ENCODE peak calls at places on chromosome 10, in ten cellular contexts. H, T, O, L, A, C, P, M, I and W are unnamed samples.

GRCh38 chr10:103765981-103766380 is 89.4 kb downstream of the SH3PXD2A start:
- DNase-seq in O (no peak), L (peak; percentile 38), H (no peak), A (no peak), I (no peak), C (peak; percentile 75), P (no peak), M (no peak), T (no peak), W (no peak)

GRCh38 chr10:70312972-70313371 is 29.2 kb upstream of the NPFFR1 start:
- DNase-seq in P (peak; percentile 49), C (no peak), L (no peak), M (no peak), I (no peak), T (peak; percentile 68), H (no peak), O (no peak), A (no peak), W (no peak)

GRCh38 chr10:5360318-5360915 is 4.3 kb upstream of the UCN3 start:
- DNase-seq in P (no peak), L (no peak), O (no peak), A (no peak), M (no peak), C (no peak), H (no peak), T (no peak), I (no peak), W (no peak)

GRCh38 chr10:123202526-123202925 is 48.3 kb downstream of the BUB3 start:
- DNase-seq in P (no peak), I (no peak), L (no peak), A (no peak), O (no peak), C (no peak), T (no peak), H (no peak), M (no peak), W (no peak)

GRCh38 chr10:607545-608196 is 81.8 kb downstream of the DIP2C start:
- DNase-seq in O (no peak), T (no peak), I (no peak), H (no peak), M (no peak), P (peak; percentile 13), C (no peak), A (no peak), L (no peak), W (no peak)

GRCh38 chr10:103244663-103245271 is 920 bp upstream of the RPEL1 start:
- DNase-seq in O (no peak), C (peak; percentile 81), L (peak; percentile 79), I (peak; percentile 92), M (peak; percentile 66), T (peak; percentile 82), A (peak; percentile 82), P (peak; percentile 77), H (peak; percentile 81), W (peak; percentile 80)

GRCh38 chr10:76106611-76107010 is 675.2 kb downstream of the LRMDA start:
- DNase-seq in P (no peak), H (no peak), T (no peak), C (no peak), M (no peak), O (no peak), A (no peak), I (no peak), L (no peak), W (no peak)

GRCh38 chr10:125262920-125263319 is 102.6 kb upstream of the CTBP2 start:
- DNase-seq in C (no peak), T (no peak), M (no peak), O (no peak), L (no peak), P (no peak), H (no peak), A (no peak), I (no peak), W (no peak)

GRCh38 chr10:118939216-118940007 is 90.1 kb upstream of the NANOS1 start:
- DNase-seq in T (peak; percentile 65), A (no peak), P (no peak), O (peak; percentile 39), I (no peak), L (no peak), M (no peak), C (no peak), H (no peak), W (no peak)

GRCh38 chr10:118944959-118945622 is 84.4 kb upstream of the NANOS1 start:
- DNase-seq in P (no peak), L (no peak), O (no peak), I (no peak), M (no peak), A (no peak), T (no peak), H (no peak), C (no peak), W (no peak)

GRCh38 chr10:118943253-118943652 is 86.3 kb upstream of the NANOS1 start:
- DNase-seq in P (no peak), T (no peak), M (no peak), I (no peak), H (no peak), A (no peak), O (no peak), L (no peak), C (no peak), W (no peak)

DNA sequence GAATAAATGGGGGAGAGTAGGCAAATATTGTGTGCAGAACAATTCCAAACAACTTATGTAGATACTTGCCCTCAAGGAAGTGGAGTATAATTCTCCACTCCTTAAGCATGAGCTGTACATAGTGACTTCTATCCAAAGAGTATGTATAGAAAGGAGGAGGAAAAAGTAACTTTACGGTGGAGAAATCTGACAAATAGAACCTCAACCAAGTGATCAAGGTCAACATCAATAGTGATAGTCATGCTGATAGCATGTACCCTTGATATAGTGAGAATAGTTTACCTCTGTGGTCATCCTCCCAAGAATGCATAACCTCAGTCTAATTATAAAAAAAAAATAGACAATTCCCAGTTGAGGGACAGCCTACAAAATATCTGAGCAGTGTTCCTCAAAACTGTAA is 89.1 kb upstream of the NANOS1 start:
- DNase-seq in C (no peak), P (no peak), H (no peak), O (no peak), I (no peak), M (no peak), L (no peak), T (no peak), A (no peak), W (no peak)
- H3K27ac ChIP-seq in C (no peak overlapping the region), P (no peak overlapping the region), H (no peak overlapping the region), O (no peak overlapping the region), I (no peak overlapping the region), M (no peak overlapping the region), L (no peak overlapping the region), T (no peak overlapping the region), A (no peak overlapping the region), W (no peak overlapping the region)

GRCh38 chr10:78492424-78492823 is 458.8 kb downstream of the RPS24 start:
- DNase-seq in M (no peak), L (no peak), A (no peak), I (no peak), O (no peak), H (no peak), T (peak; percentile 33), C (no peak), P (no peak), W (no peak)

GRCh38 chr10:78489034-78489433 is 455.4 kb downstream of the RPS24 start:
- DNase-seq in C (no peak), A (no peak), H (no peak), L (no peak), O (no peak), M (no peak), I (no peak), P (no peak), T (no peak), W (no peak)

GRCh38 chr10:78491812-78492211 is 458.1 kb downstream of the RPS24 start:
- DNase-seq in A (no peak), T (peak; percentile 65), H (no peak), L (no peak), O (no peak), P (no peak), I (no peak), C (no peak), M (no peak), W (no peak)

DNA sequence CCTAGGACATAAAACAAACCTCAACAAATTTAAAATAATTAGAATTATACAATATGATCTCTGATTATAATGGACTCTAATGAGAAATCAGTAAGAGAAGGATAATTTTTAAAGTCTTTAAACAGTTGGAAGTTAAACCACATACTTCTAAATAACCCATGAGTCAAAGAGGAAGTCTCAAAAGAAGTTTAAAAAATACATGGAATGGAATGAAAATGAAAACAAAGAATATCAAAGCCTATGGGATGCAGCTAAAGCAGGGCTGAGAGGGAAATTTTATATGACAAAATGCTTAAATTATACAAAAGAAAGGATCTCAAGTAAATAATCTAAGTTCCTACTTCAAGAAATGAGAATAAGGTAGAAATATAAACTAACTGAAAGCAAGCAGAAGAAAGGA is 460.5 kb downstream of the RPS24 start:
- DNase-seq in T (no peak), H (no peak), C (no peak), L (no peak), O (no peak), A (no peak), I (no peak), M (no peak), P (no peak), W (no peak)
- H3K4me3 ChIP-seq in T (no peak overlapping the region), H (no peak overlapping the region), C (no peak overlapping the region), L (no peak overlapping the region), O (no peak overlapping the region), A (no peak overlapping the region), I (no peak overlapping the region), M (no peak overlapping the region), P (no peak overlapping the region), W (no peak overlapping the region)

DNA sequence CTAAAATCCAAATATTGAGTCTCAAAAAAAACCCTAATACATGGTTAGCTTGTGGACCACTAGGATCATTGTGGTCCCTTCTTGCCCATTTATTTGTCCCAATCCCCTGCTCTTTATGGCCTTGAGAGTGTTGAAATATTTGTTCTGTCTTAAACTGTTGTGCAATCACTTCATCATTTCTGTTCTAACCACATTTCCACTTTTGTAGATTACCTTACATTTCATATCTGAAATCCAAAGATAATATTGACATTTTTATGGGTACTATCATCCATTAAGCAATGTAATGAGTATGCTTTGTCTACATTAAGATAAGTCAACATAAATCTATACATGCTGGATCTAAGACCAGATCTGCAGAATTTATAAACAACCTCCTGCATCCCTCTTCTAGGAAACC is 359.5 kb upstream of the CELF2 start:
- DNase-seq in H (no peak), I (no peak), M (no peak), P (no peak), A (no peak), O (no peak), L (no peak), C (no peak), T (peak; percentile 16), W (no peak)
- H3K27ac ChIP-seq in H (peak overlapping the region; percentile 26), I (peak overlapping the region; percentile 8), M (no peak overlapping the region), P (no peak overlapping the region), A (no peak overlapping the region), O (no peak overlapping the region), L (peak overlapping the region; percentile 51), C (no peak overlapping the region), T (no peak overlapping the region), W (peak overlapping the region; percentile 43)

GRCh38 chr10:17805921-17806577 is 3.1 kb upstream of the MRC1 start:
- DNase-seq in M (no peak), T (no peak), L (no peak), A (no peak), O (no peak), H (no peak), C (no peak), P (no peak), I (no peak), W (no peak)

GRCh38 chr10:17816208-17816607 is 7.1 kb downstream of the MRC1 start:
- DNase-seq in M (no peak), T (no peak), O (no peak), C (no peak), P (no peak), I (no peak), L (no peak), H (no peak), A (no peak), W (no peak)

GRCh38 chr10:17808971-17809841 is at the start of gene MRC1:
- DNase-seq in O (no peak), L (peak; percentile 41), C (no peak), M (no peak), P (peak; percentile 70), T (no peak), H (peak; percentile 66), A (no peak), I (peak; percentile 28), W (no peak)

GRCh38 chr10:17814981-17815380 is 5.8 kb downstream of the MRC1 start:
- DNase-seq in I (no peak), M (no peak), A (no peak), O (no peak), T (no peak), C (no peak), H (no peak), P (no peak), L (no peak), W (no peak)

GRCh38 chr10:17811466-17811865 is 2.3 kb downstream of the MRC1 start:
- DNase-seq in I (no peak), T (peak; percentile 9), O (no peak), M (no peak), A (no peak), P (no peak), L (no peak), H (no peak), C (no peak), W (no peak)
- H3K4me3 ChIP-seq in I (no peak overlapping the region), T (no peak overlapping the region), O (no peak overlapping the region), M (no peak overlapping the region), A (no peak overlapping the region), P (no peak overlapping the region), L (peak overlapping the region; percentile 26), H (peak overlapping the region; percentile 29), C (peak overlapping the region; percentile 23), W (peak overlapping the region; percentile 62)